ENCODE peak calls at places on chromosomes 5 and 9, in seven cellular contexts. One of them, this sample, is unnamed.

GRCh38 chr9:116476935-116477381 is 210.1 kb upstream of the TRIM32 start:
- DNase-seq in AML-193: no peak
- DNase-seq in tibial nerve: no peak
- DNase-seq in substantia nigra: peak
- DNase-seq in AG08396: no peak
- DNase-seq in ascending aorta: no peak
- DNase-seq in endothelial cell: no peak
- DNase-seq in this sample: no peak

GRCh38 chr5:128826290-128826689 is 139.0 kb upstream of the SLC27A6 start:
- DNase-seq in AML-193: no peak
- DNase-seq in tibial nerve: no peak
- DNase-seq in substantia nigra: no peak
- DNase-seq in AG08396: no peak
- DNase-seq in ascending aorta: no peak
- DNase-seq in endothelial cell: no peak
- DNase-seq in this sample: no peak

GRCh38 chr9:93677641-93678136 is 101.3 kb downstream of the PHF2 start:
- DNase-seq in AML-193: no peak
- DNase-seq in tibial nerve: no peak
- DNase-seq in substantia nigra: no peak
- DNase-seq in AG08396: no peak
- DNase-seq in ascending aorta: peak
- DNase-seq in endothelial cell: peak
- DNase-seq in this sample: no peak

GRCh38 chr5:143396353-143396940 is 7.0 kb downstream of the NR3C1 start:
- DNase-seq in AML-193: peak
- DNase-seq in tibial nerve: no peak
- DNase-seq in substantia nigra: no peak
- DNase-seq in AG08396: no peak
- DNase-seq in ascending aorta: no peak
- DNase-seq in endothelial cell: no peak
- DNase-seq in this sample: no peak

GRCh38 chr9:82957526-82958379 is 105.2 kb downstream of the RASEF start:
- DNase-seq in AML-193: no peak
- DNase-seq in tibial nerve: no peak
- DNase-seq in substantia nigra: no peak
- DNase-seq in AG08396: no peak
- DNase-seq in ascending aorta: no peak
- DNase-seq in endothelial cell: no peak
- DNase-seq in this sample: no peak

GRCh38 chr5:145636396-145636795 is 198.7 kb downstream of the PRELID2 start:
- DNase-seq in AML-193: no peak
- DNase-seq in tibial nerve: no peak
- DNase-seq in substantia nigra: no peak
- DNase-seq in AG08396: no peak
- DNase-seq in ascending aorta: no peak
- DNase-seq in endothelial cell: no peak
- DNase-seq in this sample: no peak

GRCh38 chr5:2250365-2250950 is 367.7 kb upstream of the IRX4 start:
- DNase-seq in AML-193: no peak
- DNase-seq in tibial nerve: no peak
- DNase-seq in substantia nigra: no peak
- DNase-seq in AG08396: no peak
- DNase-seq in ascending aorta: no peak
- DNase-seq in endothelial cell: no peak
- DNase-seq in this sample: no peak

GRCh38 chr9:76191493-76191892 is 202.7 kb downstream of the RFK start:
- DNase-seq in AML-193: no peak
- DNase-seq in tibial nerve: no peak
- DNase-seq in substantia nigra: no peak
- DNase-seq in AG08396: no peak
- DNase-seq in ascending aorta: no peak
- DNase-seq in endothelial cell: no peak
- DNase-seq in this sample: no peak

GRCh38 chr9:77785341-77785740 is 137.2 kb upstream of the GNA14 start:
- DNase-seq in AML-193: no peak
- DNase-seq in tibial nerve: no peak
- DNase-seq in substantia nigra: no peak
- DNase-seq in AG08396: no peak
- DNase-seq in ascending aorta: no peak
- DNase-seq in endothelial cell: no peak
- DNase-seq in this sample: no peak

GRCh38 chr5:125668904-125669303 is 754.3 kb upstream of the GRAMD2B start:
- DNase-seq in AML-193: no peak
- DNase-seq in tibial nerve: no peak
- DNase-seq in substantia nigra: no peak
- DNase-seq in AG08396: no peak
- DNase-seq in ascending aorta: no peak
- DNase-seq in endothelial cell: no peak
- DNase-seq in this sample: no peak

GRCh38 chr9:88593537-88594185 is 58.7 kb downstream of the NXNL2 start:
- DNase-seq in AML-193: peak
- DNase-seq in tibial nerve: peak
- DNase-seq in substantia nigra: no peak
- DNase-seq in AG08396: peak
- DNase-seq in ascending aorta: peak
- DNase-seq in endothelial cell: peak
- DNase-seq in this sample: no peak

GRCh38 chr5:145697251-145698016 is 137.7 kb downstream of the PRELID2 start:
- DNase-seq in AML-193: peak
- DNase-seq in tibial nerve: no peak
- DNase-seq in substantia nigra: no peak
- DNase-seq in AG08396: peak
- DNase-seq in ascending aorta: no peak
- DNase-seq in endothelial cell: peak
- DNase-seq in this sample: no peak

GRCh38 chr9:76001494-76001893 is 111.0 kb downstream of the PCSK5 start:
- DNase-seq in AML-193: no peak
- DNase-seq in tibial nerve: no peak
- DNase-seq in substantia nigra: no peak
- DNase-seq in AG08396: no peak
- DNase-seq in ascending aorta: no peak
- DNase-seq in endothelial cell: no peak
- DNase-seq in this sample: no peak

GRCh38 chr9:22119537-22120167 is 110.5 kb upstream of the CDKN2B start:
- DNase-seq in AML-193: peak
- DNase-seq in tibial nerve: no peak
- DNase-seq in substantia nigra: no peak
- DNase-seq in AG08396: no peak
- DNase-seq in ascending aorta: no peak
- DNase-seq in endothelial cell: no peak
- DNase-seq in this sample: no peak

GRCh38 chr9:113463418-113464285 is at the start of gene RGS3:
- DNase-seq in AML-193: no peak
- DNase-seq in tibial nerve: no peak
- DNase-seq in substantia nigra: no peak
- DNase-seq in AG08396: peak
- DNase-seq in ascending aorta: peak
- DNase-seq in endothelial cell: peak
- DNase-seq in this sample: no peak

GRCh38 chr5:54867310-54867944 is 118.0 kb downstream of the ESM1 start:
- DNase-seq in AML-193: peak
- DNase-seq in tibial nerve: no peak
- DNase-seq in substantia nigra: no peak
- DNase-seq in AG08396: peak
- DNase-seq in ascending aorta: no peak
- DNase-seq in endothelial cell: no peak
- DNase-seq in this sample: no peak

GRCh38 chr9:84590706-84591105 is 78.8 kb upstream of the NTRK2 start:
- DNase-seq in AML-193: no peak
- DNase-seq in tibial nerve: no peak
- DNase-seq in substantia nigra: no peak
- DNase-seq in AG08396: no peak
- DNase-seq in ascending aorta: no peak
- DNase-seq in endothelial cell: no peak
- DNase-seq in this sample: no peak

GRCh38 chr5:56516936-56517521 is 283.9 kb upstream of the ANKRD55 start:
- DNase-seq in AML-193: peak
- DNase-seq in tibial nerve: no peak
- DNase-seq in substantia nigra: no peak
- DNase-seq in AG08396: no peak
- DNase-seq in ascending aorta: no peak
- DNase-seq in endothelial cell: no peak
- DNase-seq in this sample: no peak

GRCh38 chr9:126664893-126665695 is 51.4 kb downstream of the LMX1B start:
- DNase-seq in AML-193: no peak
- DNase-seq in tibial nerve: no peak
- DNase-seq in substantia nigra: no peak
- DNase-seq in AG08396: no peak
- DNase-seq in ascending aorta: no peak
- DNase-seq in endothelial cell: peak
- DNase-seq in this sample: no peak

GRCh38 chr9:34555002-34555348 is 32.2 kb upstream of the ENHO start:
- DNase-seq in AML-193: no peak
- DNase-seq in tibial nerve: no peak
- DNase-seq in substantia nigra: no peak
- DNase-seq in AG08396: no peak
- DNase-seq in ascending aorta: no peak
- DNase-seq in endothelial cell: no peak
- DNase-seq in this sample: no peak

GRCh38 chr5:94423411-94423810 is 195.0 kb downstream of the KIAA0825 start:
- DNase-seq in AML-193: no peak
- DNase-seq in tibial nerve: no peak
- DNase-seq in substantia nigra: no peak
- DNase-seq in AG08396: no peak
- DNase-seq in ascending aorta: no peak
- DNase-seq in endothelial cell: no peak
- DNase-seq in this sample: no peak